ENCODE peak calls at places on chromosomes 11 and 22, in four cellular contexts. F, L, S and H are unnamed samples. For H3K27me3 and H3K4me1, the result is how much of the 10 kb centered on the place peaks cover.

GRCh38 chr11:70135142-70136132 is 57.3 kb downstream of the ANO1 start:
- DNase-seq in F (peak), L (no peak), S (peak), H (no peak)

GRCh38 chr22:46835693-46836092 is 73.2 kb downstream of the TBC1D22A start:
- DNase-seq in F (no peak), L (no peak), S (no peak), H (no peak)

GRCh38 chr11:15993360-15993759 is 363.0 kb downstream of the SOX6 start:
- DNase-seq in F (no peak), L (no peak), S (no peak), H (no peak)

GRCh38 chr11:8356216-8356615 is 92.5 kb upstream of the LMO1 start:
- DNase-seq in L (no peak), S (no peak), F (no peak), H (no peak)

GRCh38 chr11:70503201-70503877 is 105.0 kb downstream of the CTTN start:
- DNase-seq in F (peak), L (peak), S (no peak), H (peak)

GRCh38 chr11:12757416-12757815 is 83.2 kb downstream of the TEAD1 start:
- DNase-seq in S (no peak), F (no peak), L (no peak), H (no peak)

GRCh38 chr22:42299586-42300285 is 29.3 kb upstream of the TCF20 start:
- DNase-seq in F (no peak), L (no peak), S (peak), H (peak)

GRCh38 chr11:116580828-116581227 is 192.0 kb downstream of the BUD13 start:
- DNase-seq in L (no peak), S (peak), F (no peak), H (peak)

GRCh38 chr11:85095239-85095638 is 531.9 kb downstream of the DLG2 start:
- DNase-seq in S (no peak), L (no peak), F (no peak), H (no peak)

GRCh38 chr11:90391756-90392155 is 168.9 kb upstream of the CHORDC1 start:
- DNase-seq in L (no peak), S (no peak), F (no peak), H (no peak)

GRCh38 chr11:57071829-57072228 is 83.1 kb downstream of the OR5AK2 start:
- DNase-seq in L (no peak), F (no peak), S (no peak), H (no peak)

GRCh38 chr11:66157182-66157864 is 87.3 kb downstream of the PACS1 start:
- DNase-seq in S (no peak), F (no peak), L (no peak), H (no peak)

GRCh38 chr11:11849127-11849746 is 7.5 kb downstream of the USP47 start:
- DNase-seq in S (no peak), F (no peak), L (peak), H (peak)

GRCh38 chr11:45644981-45645889 is 20.2 kb downstream of the CHST1 start:
- DNase-seq in L (no peak), F (peak), S (no peak), H (no peak)

GRCh38 chr22:37178350-37179125 is 9.5 kb downstream of the C1QTNF6 start:
- DNase-seq in F (peak), L (peak), S (no peak), H (no peak)

GRCh38 chr11:86990520-86990919 is 35.3 kb upstream of the FZD4 start:
- DNase-seq in F (no peak), S (no peak), L (no peak), H (no peak)

GRCh38 chr11:101862410-101863233 is 52.2 kb upstream of the CEP126 start:
- DNase-seq in F (peak), S (no peak), L (no peak), H (no peak)

GRCh38 chr11:70489276-70489675 is 90.9 kb downstream of the CTTN start:
- DNase-seq in F (peak), S (no peak), L (peak), H (no peak)

GRCh38 chr22:35719212-35719869 is 1.7 kb downstream of the APOL5 start:
- DNase-seq in S (no peak), F (no peak), L (no peak), H (no peak)

GRCh38 chr11:1771700-1772099 is 8.0 kb upstream of the CTSD start:
- DNase-seq in L (peak), F (peak), S (no peak), H (no peak)

GRCh38 chr11:76160856-76161255 is 45.4 kb downstream of the WNT11 start:
- DNase-seq in F (peak), S (no peak), L (peak), H (no peak)

DNA sequence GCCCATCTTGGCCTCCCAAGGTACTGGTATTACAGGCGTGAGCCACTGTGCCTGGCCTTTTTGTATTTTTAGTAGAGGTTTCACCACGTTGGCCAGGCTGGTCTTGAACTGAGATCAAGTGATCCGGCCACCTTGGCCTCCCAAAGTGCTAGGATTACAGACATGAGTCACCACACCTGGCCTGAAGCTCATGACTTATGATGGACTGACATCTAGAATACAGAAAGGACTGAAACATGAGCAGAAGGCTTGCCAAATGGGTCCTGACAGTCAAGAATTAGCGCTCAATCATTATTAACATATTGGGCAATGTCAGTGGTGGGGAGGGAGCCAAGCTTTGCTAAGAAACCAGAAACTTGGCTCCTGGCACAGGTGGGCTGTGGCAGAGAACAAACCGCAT is 5.0 kb downstream of the FADS1 start:
- DNase-seq in L (no peak), F (no peak), S (no peak), H (no peak)
- H3K27me3 ChIP-seq in L (under half), F (under half), S (under half), H (under half)

GRCh38 chr11:44607987-44608386 is 42.5 kb downstream of the CD82 start:
- DNase-seq in F (peak), L (no peak), S (no peak), H (no peak)

GRCh38 chr11:44608654-44609027 is 43.2 kb downstream of the CD82 start:
- DNase-seq in F (peak), S (no peak), L (no peak), H (no peak)

GRCh38 chr11:44609783-44610155 is 44.3 kb downstream of the CD82 start:
- DNase-seq in L (no peak), F (peak), S (no peak), H (no peak)

GRCh38 chr11:44610556-44610955 is 45.1 kb downstream of the CD82 start:
- DNase-seq in S (no peak), F (no peak), L (no peak), H (peak)

GRCh38 chr11:44609028-44609782 is 43.7 kb downstream of the CD82 start:
- DNase-seq in F (peak), S (no peak), L (no peak), H (no peak)
- H3K4me1 ChIP-seq in F (under half), S (under half), L (half or more), H (under half)

DNA sequence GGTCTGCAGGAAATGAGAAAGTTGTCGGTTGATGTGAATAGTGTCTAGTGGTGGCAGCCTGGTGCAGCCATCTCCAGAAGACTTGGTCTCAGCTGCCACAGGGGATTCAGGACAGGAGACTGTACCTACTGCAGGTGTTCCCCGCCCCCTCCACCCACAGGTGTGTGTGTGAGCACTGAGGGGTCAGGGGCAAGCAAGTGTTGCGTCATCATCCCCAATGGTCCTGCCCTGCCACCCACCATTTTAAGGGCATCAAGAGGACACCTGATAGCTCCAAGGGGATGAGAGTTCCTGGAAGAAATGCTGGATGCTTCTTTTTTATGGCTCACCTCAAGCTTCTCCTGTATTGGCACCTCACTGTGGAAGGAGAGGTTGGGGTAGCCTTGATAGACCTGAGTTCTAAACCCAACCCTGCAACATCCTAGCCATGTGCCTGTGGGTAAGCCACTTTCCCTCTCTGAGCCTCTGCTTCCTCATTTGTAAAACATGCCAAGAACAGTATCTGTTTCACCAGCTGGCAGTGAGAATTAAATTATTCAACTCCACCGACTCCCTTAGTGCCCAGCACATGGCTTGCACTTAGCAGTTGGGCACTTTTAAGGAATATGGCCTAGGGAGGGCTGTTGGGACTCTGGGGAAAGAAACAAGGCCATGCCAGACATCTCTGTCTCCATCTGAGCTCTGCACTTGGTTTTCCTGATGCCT is 6.1 kb downstream of the C11orf91 start:
- DNase-seq in F (no peak), L (no peak), S (no peak), H (no peak)
- H3K27ac ChIP-seq in F (no peak), L (no peak), S (no peak), H (peak)

GRCh38 chr11:62471603-62472002 is 52.8 kb downstream of the SCGB1A1 start:
- DNase-seq in S (no peak), L (no peak), F (no peak), H (no peak)
- H3K27me3 ChIP-seq in S (under half), L (under half), F (under half), H (under half)